ENCODE peak calls at places on chromosomes 13 and 19, in seven cellular contexts. U, P, B, Q, Z, S and A are unnamed samples.

GRCh38 chr19:36707134-36707533 is 19.7 kb downstream of the ZNF567 start:
- DNase-seq in U (no peak), P (no peak), B (no peak), Q (no peak), Z (no peak), S (no peak), A (no peak)

GRCh38 chr19:9793051-9793591 is 24.6 kb upstream of the ZNF846 start:
- DNase-seq in U (no peak), P (no peak), B (peak), Q (peak), Z (no peak), S (peak), A (no peak)

GRCh38 chr13:60758637-60759036 is 361.6 kb downstream of the TDRD3 start:
- DNase-seq in U (no peak), P (no peak), B (no peak), Q (no peak), Z (no peak), S (no peak), A (no peak)

GRCh38 chr19:5561559-5561958 is 6.2 kb downstream of the TINCR start:
- DNase-seq in U (no peak), P (no peak), B (no peak), Q (no peak), Z (no peak), S (no peak), A (no peak)

GRCh38 chr13:51666839-51667238 is 82.6 kb downstream of the WDFY2 start:
- DNase-seq in U (no peak), P (no peak), B (no peak), Q (no peak), Z (no peak), S (no peak), A (no peak)

GRCh38 chr13:27861165-27861564 is 58.6 kb upstream of the PDX1 start:
- DNase-seq in U (no peak), P (no peak), B (no peak), Q (no peak), Z (no peak), S (no peak), A (no peak)

GRCh38 chr13:75411924-75412537 is 69.9 kb downstream of the TBC1D4 start:
- DNase-seq in U (no peak), P (no peak), B (no peak), Q (no peak), Z (no peak), S (no peak), A (no peak)

GRCh38 chr13:33180009-33180804 is 105.3 kb downstream of the STARD13 start:
- DNase-seq in U (no peak), P (no peak), B (no peak), Q (peak), Z (no peak), S (no peak), A (no peak)

GRCh38 chr13:25980255-25980654 is 71.6 kb downstream of the SHISA2 start:
- DNase-seq in U (no peak), P (no peak), B (no peak), Q (peak), Z (no peak), S (no peak), A (no peak)

GRCh38 chr19:6322284-6322683 is 11.1 kb downstream of the ACER1 start:
- DNase-seq in U (no peak), P (no peak), B (no peak), Q (no peak), Z (no peak), S (no peak), A (no peak)

GRCh38 chr19:14337510-14337909 is 43.7 kb upstream of the ADGRE5 start:
- DNase-seq in U (no peak), P (no peak), B (no peak), Q (no peak), Z (no peak), S (no peak), A (peak)

GRCh38 chr13:109381546-109382180 is 404.7 kb downstream of the IRS2 start:
- DNase-seq in U (no peak), P (no peak), B (no peak), Q (peak), Z (peak), S (no peak), A (no peak)

GRCh38 chr19:46192990-46193650 is 36.4 kb upstream of the IGFL1 start:
- DNase-seq in U (no peak), P (peak), B (no peak), Q (peak), Z (no peak), S (no peak), A (no peak)